ENCODE peak calls at places on chromosomes 6 and 20, in ten cellular contexts. I, K, X, M, J, S, T, Y, F and L are unnamed samples.

GRCh38 chr6:170463101-170463721 is 89.9 kb downstream of the PSMB1 start:
- DNase-seq in T (no peak), X (no peak), M (no peak), I (no peak), K (no peak), S (no peak), J (no peak), Y (no peak), F (no peak), L (no peak)

GRCh38 chr6:128494440-128494839 is 26.0 kb downstream of the PTPRK start:
- DNase-seq in S (no peak), F (no peak), T (no peak), K (no peak), X (peak), J (no peak), I (no peak), Y (no peak), M (no peak), L (no peak)

GRCh38 chr6:161011509-161012480 is 20.2 kb downstream of the MAP3K4 start:
- DNase-seq in F (no peak), X (no peak), J (peak), I (no peak), S (no peak), M (no peak), K (no peak), T (no peak), Y (no peak), L (no peak)

GRCh38 chr6:138004423-138005287 is 102.6 kb downstream of the PERP start:
- DNase-seq in K (no peak), T (no peak), F (peak), S (no peak), M (no peak), Y (no peak), I (no peak), X (no peak), J (peak), L (no peak)

GRCh38 chr6:99614430-99615161 is 8.0 kb downstream of the PRDM13 start:
- DNase-seq in M (no peak), S (no peak), T (no peak), I (no peak), J (no peak), F (peak), Y (no peak), X (no peak), K (peak), L (no peak)

GRCh38 chr6:68976260-68976659 is 341.2 kb downstream of the ADGRB3 start:
- DNase-seq in S (no peak), M (no peak), Y (no peak), I (no peak), J (no peak), X (no peak), K (no peak), T (no peak), F (no peak), L (no peak)

GRCh38 chr6:105432797-105433196 is 29.9 kb upstream of the PREP start:
- DNase-seq in M (no peak), S (no peak), F (peak), K (no peak), J (peak), T (no peak), I (no peak), Y (no peak), X (no peak), L (peak)

GRCh38 chr6:2857580-2858337 is 16.1 kb upstream of the SERPINB1 start:
- DNase-seq in Y (no peak), K (no peak), T (no peak), J (peak), M (no peak), X (no peak), I (peak), S (peak), F (peak), L (peak)

GRCh38 chr6:131657630-131658111 is 20.6 kb downstream of the ENPP3 start:
- DNase-seq in M (no peak), F (peak), I (no peak), Y (no peak), S (no peak), T (no peak), J (peak), X (no peak), K (no peak), L (no peak)

GRCh38 chr6:6332240-6332639 is 11.8 kb upstream of the F13A1 start:
- DNase-seq in M (no peak), T (no peak), Y (no peak), K (no peak), F (no peak), I (no peak), J (no peak), X (no peak), S (no peak), L (no peak)

GRCh38 chr6:111646942-111647341 is 41.3 kb upstream of the TRAF3IP2 start:
- DNase-seq in I (peak), X (no peak), M (no peak), S (no peak), J (no peak), K (no peak), F (peak), T (no peak), Y (no peak), L (no peak)

GRCh38 chr6:140276719-140277118 is 902.3 kb upstream of the CITED2 start:
- DNase-seq in M (no peak), K (no peak), Y (no peak), T (no peak), S (no peak), F (peak), X (no peak), J (no peak), I (no peak), L (no peak)

GRCh38 chr6:127518710-127519468 is at the start of gene MTCL3:
- DNase-seq in F (peak), J (peak), I (no peak), M (no peak), S (no peak), K (no peak), T (no peak), Y (no peak), X (peak), L (no peak)

GRCh38 chr6:112086744-112087135 is 542 bp downstream of the TUBE1 start:
- DNase-seq in Y (no peak), J (peak), I (no peak), X (peak), S (no peak), F (peak), K (no peak), T (no peak), M (no peak), L (no peak)

GRCh38 chr6:1574895-1575212 is 34.9 kb upstream of the FOXC1 start:
- DNase-seq in I (no peak), J (no peak), Y (no peak), K (no peak), F (no peak), M (no peak), T (no peak), S (no peak), X (no peak), L (no peak)

GRCh38 chr6:116047173-116047933 is 13.3 kb downstream of the FRK start:
- DNase-seq in J (peak), X (no peak), Y (no peak), M (no peak), F (peak), T (no peak), K (no peak), I (no peak), S (no peak), L (no peak)

GRCh38 chr6:104639671-104640070 is 220.0 kb downstream of the HACE1 start:
- DNase-seq in F (peak), I (no peak), J (no peak), T (no peak), S (no peak), K (no peak), Y (no peak), M (no peak), X (no peak), L (no peak)

GRCh38 chr6:84357631-84358030 is 130.2 kb upstream of the CEP162 start:
- DNase-seq in J (no peak), F (peak), T (no peak), M (no peak), Y (no peak), I (no peak), S (no peak), K (no peak), X (no peak), L (no peak)

GRCh38 chr20:44219287-44219686 is 8.7 kb upstream of the OSER1 start:
- DNase-seq in T (no peak), X (no peak), Y (no peak), I (no peak), S (peak), J (no peak), F (no peak), K (no peak), M (no peak), L (no peak)

GRCh38 chr20:62501801-62502495 is 26.2 kb upstream of the GATA5 start:
- DNase-seq in X (no peak), I (no peak), Y (peak), M (no peak), J (peak), K (no peak), T (no peak), F (peak), S (no peak), L (peak)

GRCh38 chr20:53940883-53941546 is 129.4 kb downstream of the BCAS1 start:
- DNase-seq in I (no peak), K (no peak), M (peak), X (peak), T (no peak), F (peak), Y (no peak), S (no peak), J (peak), L (peak)

GRCh38 chr6:45843848-45844521 is 171.7 kb downstream of the CLIC5 start:
- DNase-seq in M (no peak), T (no peak), F (no peak), X (no peak), S (no peak), J (no peak), K (no peak), Y (no peak), I (no peak), L (no peak)

GRCh38 chr6:24854077-24854670 is 55.5 kb upstream of the ARMH2 start:
- DNase-seq in S (no peak), T (no peak), J (no peak), K (no peak), I (no peak), X (no peak), M (no peak), Y (no peak), F (no peak), L (no peak)

GRCh38 chr20:3981132-3981452 is 34.3 kb downstream of the RNF24 start:
- DNase-seq in K (no peak), X (no peak), S (no peak), M (no peak), T (no peak), J (no peak), Y (no peak), F (peak), I (no peak), L (no peak)

GRCh38 chr20:4920655-4921054 is 80.7 kb downstream of the SLC23A2 start:
- DNase-seq in Y (no peak), J (no peak), S (no peak), K (no peak), I (no peak), F (no peak), M (no peak), X (no peak), T (no peak), L (no peak)

GRCh38 chr20:53227523-53227922 is 255.4 kb downstream of the TSHZ2 start:
- DNase-seq in T (no peak), J (no peak), F (no peak), Y (no peak), S (no peak), K (no peak), M (no peak), X (no peak), I (no peak), L (no peak)

GRCh38 chr20:22475662-22476061 is 108.7 kb downstream of the FOXA2 start:
- DNase-seq in I (no peak), T (no peak), Y (no peak), K (no peak), M (no peak), X (no peak), F (no peak), J (no peak), S (no peak), L (no peak)

GRCh38 chr6:161033667-161034066 is 42.1 kb downstream of the MAP3K4 start:
- DNase-seq in T (no peak), X (no peak), Y (no peak), F (no peak), J (no peak), M (no peak), I (no peak), S (no peak), K (no peak), L (no peak)

GRCh38 chr6:147053311-147053921 is 150.8 kb upstream of the STXBP5 start:
- DNase-seq in Y (no peak), J (no peak), K (no peak), X (no peak), F (no peak), M (no peak), I (no peak), S (no peak), T (no peak), L (no peak)

GRCh38 chr6:28756555-28756918 is 167.2 kb downstream of the TRIM27 start:
- DNase-seq in S (no peak), K (no peak), Y (no peak), X (no peak), F (no peak), T (no peak), J (no peak), M (no peak), I (no peak), L (no peak)

GRCh38 chr6:46733410-46733809 is 1.8 kb downstream of the PLA2G7 start:
- DNase-seq in M (no peak), F (no peak), Y (no peak), T (no peak), S (no peak), X (no peak), K (no peak), J (no peak), I (no peak), L (no peak)